ENCODE peak calls at places on chromosomes 7 and 10, in eight cellular contexts. L, K, C, A, G, F, W and Y are unnamed samples.

GRCh38 chr10:43594944-43595589 is 11.2 kb upstream of the ZNF485 start:
- DNase-seq in A (no peak), C (no peak), G (no peak), L (no peak), W (peak; percentile 62), F (no peak), K (peak; percentile 50), Y (peak; percentile 22)

GRCh38 chr10:8336629-8337331 is 282.3 kb downstream of the GATA3 start:
- DNase-seq in G (no peak), L (no peak), W (no peak), C (no peak), K (no peak), A (no peak), F (no peak), Y (no peak)

GRCh38 chr10:4141471-4141870 is 356.5 kb upstream of the KLF6 start:
- DNase-seq in L (no peak), F (no peak), W (peak; percentile 22), C (no peak), K (peak; percentile 40), A (no peak), G (no peak), Y (no peak)

GRCh38 chr10:99330675-99330924 is 1.4 kb downstream of the CNNM1 start:
- DNase-seq in F (no peak), K (no peak), G (no peak), C (no peak), L (no peak), W (no peak), A (no peak), Y (no peak)

GRCh38 chr7:55060690-55061414 is 42.0 kb downstream of the EGFR start:
- DNase-seq in G (no peak), F (no peak), K (peak; percentile 78), W (no peak), L (no peak), C (no peak), A (no peak), Y (no peak)

GRCh38 chr10:124568858-124569622 is 107.4 kb downstream of the LHPP start:
- DNase-seq in C (no peak), L (no peak), F (peak; percentile 62), K (no peak), A (no peak), G (no peak), W (no peak), Y (no peak)

GRCh38 chr7:151087247-151088018 is 1.2 kb downstream of the AGAP3 start:
- DNase-seq in A (peak; percentile 77), C (peak; percentile 59), K (peak; percentile 52), W (no peak), G (peak; percentile 44), L (no peak), F (peak; percentile 88), Y (peak; percentile 79)

GRCh38 chr7:95468071-95468470 is 17.7 kb upstream of the ASB4 start:
- DNase-seq in K (no peak), C (no peak), G (no peak), L (no peak), F (no peak), W (no peak), A (no peak), Y (no peak)

GRCh38 chr10:54940418-54940817 is 139.4 kb upstream of the PCDH15 start:
- DNase-seq in L (no peak), A (no peak), G (no peak), W (no peak), K (no peak), C (no peak), F (no peak), Y (no peak)

GRCh38 chr7:27677912-27678612 is 15.4 kb upstream of the HIBADH start:
- DNase-seq in A (no peak), G (peak; percentile 96), F (no peak), K (peak; percentile 96), C (no peak), L (peak; percentile 80), W (peak; percentile 85), Y (peak; percentile 31)

GRCh38 chr10:132714096-132714721 is 71.7 kb downstream of the NKX6-2 start:
- DNase-seq in C (peak; percentile 50), F (peak; percentile 63), W (no peak), G (no peak), A (peak; percentile 6), L (no peak), K (no peak), Y (no peak)

GRCh38 chr7:98509836-98510235 is 107.2 kb upstream of the NPTX2 start:
- DNase-seq in G (no peak), A (no peak), W (no peak), F (no peak), C (no peak), L (no peak), K (no peak), Y (no peak)

GRCh38 chr7:23597908-23598224 is 684 bp downstream of the CCDC126 start:
- DNase-seq in A (no peak), L (no peak), C (no peak), K (no peak), F (no peak), W (no peak), G (no peak), Y (no peak)

GRCh38 chr7:36155811-36156361 is 2.8 kb downstream of the EEPD1 start:
- DNase-seq in G (no peak), K (peak; percentile 53), C (no peak), L (no peak), F (no peak), W (no peak), A (peak; percentile 68), Y (peak; percentile 80)

GRCh38 chr7:2108501-2109250 is 124.1 kb downstream of the MAD1L1 start:
- DNase-seq in W (no peak), C (no peak), L (no peak), A (peak; percentile 28), G (no peak), F (no peak), K (peak; percentile 32), Y (no peak)

GRCh38 chr10:119412244-119412750 is 130.2 kb downstream of the RGS10 start:
- DNase-seq in L (no peak), K (peak; percentile 55), W (no peak), A (peak; percentile 91), F (peak; percentile 84), G (no peak), C (no peak), Y (peak; percentile 44)

GRCh38 chr10:97179731-97180366 is 5.9 kb downstream of the SLIT1 start:
- DNase-seq in K (no peak), W (no peak), A (no peak), L (no peak), C (no peak), F (peak; percentile 61), G (no peak), Y (no peak)

GRCh38 chr10:97179311-97179710 is 6.4 kb downstream of the SLIT1 start:
- DNase-seq in K (no peak), A (no peak), W (no peak), C (no peak), F (peak; percentile 25), L (no peak), G (no peak), Y (no peak)

GRCh38 chr10:97180367-97180763 is 5.4 kb downstream of the SLIT1 start:
- DNase-seq in G (no peak), W (no peak), L (no peak), C (no peak), F (peak; percentile 47), A (no peak), K (no peak), Y (no peak)

GRCh38 chr10:97182327-97182990 is 3.3 kb downstream of the SLIT1 start:
- DNase-seq in F (peak; percentile 33), A (no peak), L (no peak), G (no peak), W (no peak), C (no peak), K (no peak), Y (no peak)

DNA sequence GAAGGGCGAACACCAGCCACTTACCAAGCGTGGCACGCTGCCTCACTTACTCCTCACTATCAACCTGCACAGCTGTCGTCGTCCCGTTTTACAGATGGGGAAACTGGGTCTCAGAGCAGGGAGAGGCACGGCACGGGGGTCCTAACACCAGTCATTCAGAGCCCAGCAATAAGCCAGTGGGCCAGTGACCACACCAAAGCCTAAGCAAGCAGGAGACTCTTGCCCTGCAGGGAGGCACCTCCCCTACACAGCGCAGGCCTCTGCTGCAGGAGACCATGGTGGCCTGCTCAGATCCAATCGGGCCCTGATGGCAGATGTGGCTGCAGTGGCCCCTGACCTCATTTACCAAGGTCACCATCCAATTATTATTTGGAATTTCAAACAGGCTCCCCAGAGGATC is 4.8 kb downstream of the SLIT1 start:
- DNase-seq in K (no peak), A (no peak), C (no peak), L (no peak), W (no peak), G (no peak), F (peak; percentile 51), Y (no peak)
- H3K27ac ChIP-seq in K (no peak overlapping the region), A (no peak overlapping the region), C (no peak overlapping the region), L (no peak overlapping the region), W (no peak overlapping the region), G (no peak overlapping the region), F (no peak overlapping the region), Y (no peak overlapping the region)

GRCh38 chr7:142383826-142384507 is 126.1 kb upstream of the PRSS58 start:
- DNase-seq in F (no peak), C (no peak), K (no peak), L (no peak), A (no peak), G (no peak), W (no peak), Y (no peak)
- H3K27ac ChIP-seq in F (no peak overlapping the region), C (peak overlapping the region; percentile 64), K (no peak overlapping the region), L (no peak overlapping the region), A (no peak overlapping the region), G (peak overlapping the region; percentile 36), W (no peak overlapping the region), Y (no peak overlapping the region)

GRCh38 chr10:13890233-13890616 is 303.5 kb downstream of the PRPF18 start:
- DNase-seq in F (no peak), A (no peak), G (no peak), C (no peak), W (peak; percentile 67), K (peak; percentile 71), L (no peak), Y (no peak)
- H3K27ac ChIP-seq in F (no peak overlapping the region), A (no peak overlapping the region), G (no peak overlapping the region), C (no peak overlapping the region), W (peak overlapping the region; percentile 82), K (peak overlapping the region; percentile 73), L (peak overlapping the region; percentile 33), Y (no peak overlapping the region)

DNA sequence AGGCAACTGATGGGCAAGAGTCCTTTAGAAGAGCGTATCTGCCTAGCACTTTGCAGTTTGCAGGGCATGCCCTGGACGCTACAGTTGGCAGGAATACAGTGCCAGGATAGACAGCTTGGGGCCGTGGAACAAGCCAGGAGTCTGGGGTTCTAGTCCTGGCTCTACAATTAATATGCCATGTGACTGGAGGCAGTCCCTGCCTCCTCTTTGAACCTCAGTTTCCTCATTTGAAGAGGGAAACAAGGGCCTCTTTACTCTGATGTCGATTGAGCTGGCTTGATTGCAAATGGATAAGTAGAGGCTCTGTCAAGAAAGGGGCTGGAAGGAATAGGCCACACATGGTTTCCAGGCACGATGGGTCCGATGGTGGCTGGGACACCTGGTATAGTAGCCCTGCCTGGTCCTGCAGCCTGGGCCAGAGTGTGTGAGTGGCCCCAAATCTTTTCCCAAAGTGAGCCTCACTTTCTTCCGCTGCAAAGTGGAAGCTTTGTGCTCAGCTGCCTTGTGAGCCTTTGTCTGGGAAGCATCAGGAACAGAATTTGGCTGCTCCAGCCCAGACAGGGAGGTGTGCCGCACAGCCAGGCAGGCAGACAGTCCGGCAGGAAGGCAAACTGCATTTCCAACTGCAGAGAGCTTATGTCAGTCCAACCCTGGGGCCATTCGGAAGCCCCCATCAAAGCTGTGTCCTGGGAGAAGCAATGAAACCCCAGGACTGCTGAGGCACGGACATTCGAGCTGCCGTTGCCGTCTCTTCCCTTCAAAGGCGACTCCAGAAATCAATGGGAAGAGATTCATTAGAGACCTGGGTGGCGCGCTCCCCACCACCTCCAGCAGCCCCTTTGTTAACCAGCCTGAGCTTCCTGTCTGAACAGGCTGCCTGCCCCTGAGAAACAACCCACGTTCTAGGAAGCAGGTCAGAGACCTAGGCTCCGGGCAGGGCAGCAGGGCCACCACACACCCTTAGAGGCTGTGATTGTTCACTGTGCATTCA is 111.2 kb upstream of the PPIF start:
- DNase-seq in K (no peak), A (no peak), F (no peak), L (no peak), W (no peak), C (no peak), G (no peak), Y (no peak)
- H3K27ac ChIP-seq in K (no peak overlapping the region), A (no peak overlapping the region), F (no peak overlapping the region), L (no peak overlapping the region), W (no peak overlapping the region), C (peak overlapping the region; percentile 69), G (peak overlapping the region; percentile 87), Y (no peak overlapping the region)